ENCODE peak calls at places on chromosome 4, in six cellular contexts. G is tibial artery, S is psoas muscle, T is colonic mucosa, H is hepatocyte, J is fibroblast of mammary gland. Y is an unnamed sample.

GRCh38 chr4:61527886-61528285 is 327.8 kb downstream of the ADGRL3 start:
- DNase-seq in T (no peak), S (no peak), H (no peak), G (no peak), J (no peak), Y (no peak)

GRCh38 chr4:148589182-148589581 is 147.0 kb upstream of the NR3C2 start:
- DNase-seq in S (no peak), T (no peak), G (no peak), H (no peak), J (no peak), Y (no peak)

GRCh38 chr4:17597517-17597916 is 16.9 kb upstream of the MED28 start:
- DNase-seq in H (peak), S (no peak), J (peak), T (peak), G (no peak), Y (peak)

GRCh38 chr4:76803522-76803921 is 94.4 kb downstream of the SOWAHB start:
- DNase-seq in T (no peak), H (peak), G (no peak), S (no peak), J (peak), Y (no peak)

GRCh38 chr4:73064536-73064935 is 5.0 kb downstream of the COX18 start:
- DNase-seq in J (no peak), S (no peak), H (no peak), T (no peak), G (no peak), Y (no peak)

GRCh38 chr4:138217567-138217966 is 24.6 kb downstream of the SLC7A11 start:
- DNase-seq in S (no peak), T (no peak), G (no peak), H (no peak), J (no peak), Y (no peak)

GRCh38 chr4:80841587-80842281 is 188.8 kb upstream of the BMP3 start:
- DNase-seq in T (no peak), S (no peak), J (no peak), G (no peak), H (no peak), Y (no peak)

GRCh38 chr4:67714248-67714583 is 13.3 kb upstream of the UBA6 start:
- DNase-seq in H (peak), S (no peak), G (no peak), J (no peak), T (no peak), Y (no peak)

GRCh38 chr4:117327491-117327890 is 242.1 kb upstream of the TRAM1L1 start:
- DNase-seq in S (no peak), G (no peak), H (no peak), J (no peak), T (no peak), Y (no peak)

GRCh38 chr4:155632314-155632713 is 34.3 kb upstream of the GUCY1A1 start:
- DNase-seq in G (no peak), H (no peak), S (no peak), T (no peak), J (no peak), Y (no peak)

GRCh38 chr4:119209077-119209476 is 3.4 kb upstream of the USP53 start:
- DNase-seq in G (no peak), S (no peak), J (peak), H (peak), T (no peak), Y (peak)

GRCh38 chr4:188430384-188430783 is 291.1 kb downstream of the TRIML1 start:
- DNase-seq in T (no peak), J (no peak), S (no peak), H (no peak), G (no peak), Y (no peak)

GRCh38 chr4:20313237-20314030 is 61.7 kb downstream of the SLIT2 start:
- DNase-seq in J (no peak), H (peak), T (peak), G (no peak), S (no peak), Y (peak)

GRCh38 chr4:94253036-94253435 is 45.4 kb downstream of the SMARCAD1 start:
- DNase-seq in G (no peak), T (no peak), H (no peak), J (peak), S (no peak), Y (peak)

GRCh38 chr4:40492747-40493146 is 136.9 kb downstream of the RBM47 start:
- DNase-seq in J (no peak), S (no peak), H (no peak), G (no peak), T (peak), Y (no peak)

GRCh38 chr4:55730143-55730931 is 89.3 kb upstream of the EXOC1L start:
- DNase-seq in J (no peak), S (no peak), G (no peak), H (no peak), T (no peak), Y (no peak)

GRCh38 chr4:76962406-76963135 is 13.0 kb downstream of the SEPTIN11 start:
- DNase-seq in J (no peak), S (no peak), T (no peak), G (no peak), H (no peak), Y (no peak)

GRCh38 chr4:106303548-106303947 is 12.5 kb downstream of the TBCK start:
- DNase-seq in J (no peak), S (no peak), T (no peak), H (no peak), G (no peak), Y (no peak)

GRCh38 chr4:108360857-108361820 is 192.4 kb upstream of the LEF1 start:
- DNase-seq in J (peak), T (no peak), S (no peak), H (peak), G (no peak), Y (no peak)

GRCh38 chr4:106486533-106486932 is 118.0 kb upstream of the GIMD1 start:
- DNase-seq in S (no peak), J (no peak), G (no peak), T (no peak), H (no peak), Y (no peak)

GRCh38 chr4:168797176-168797575 is 212.9 kb downstream of the CBR4 start:
- DNase-seq in H (no peak), T (no peak), G (no peak), S (no peak), J (peak), Y (peak)

GRCh38 chr4:26256016-26256415 is 64.8 kb upstream of the RBPJ start:
- DNase-seq in H (no peak), G (no peak), T (no peak), S (no peak), J (peak), Y (no peak)

GRCh38 chr4:113604955-113605354 is 156.6 kb downstream of the CAMK2D start:
- DNase-seq in G (no peak), T (no peak), J (peak), H (no peak), S (no peak), Y (no peak)

GRCh38 chr4:185600801-185601200 is 65.5 kb upstream of the PDLIM3 start:
- DNase-seq in S (no peak), T (no peak), G (no peak), J (no peak), H (no peak), Y (no peak)

GRCh38 chr4:186297013-186297645 is 31.1 kb downstream of the F11 start:
- DNase-seq in T (no peak), S (no peak), H (peak), G (no peak), J (peak), Y (peak)

GRCh38 chr4:78242071-78242470 is 184.9 kb downstream of the FRAS1 start:
- DNase-seq in G (no peak), H (no peak), J (peak), T (no peak), S (no peak), Y (no peak)

GRCh38 chr4:185567828-185568442 is 32.6 kb upstream of the PDLIM3 start:
- DNase-seq in T (peak), H (no peak), G (peak), S (peak), J (peak), Y (no peak)

GRCh38 chr4:175614880-175615279 is 197.2 kb downstream of the GPM6A start:
- DNase-seq in H (no peak), S (no peak), J (no peak), G (no peak), T (no peak), Y (no peak)

GRCh38 chr4:2255501-2256155 is 6.3 kb downstream of the MXD4 start:
- DNase-seq in H (peak), G (peak), S (peak), T (peak), J (peak), Y (no peak)
- TF ChIP-seq CTCF in H (no peak), G (no peak), S (no peak), T (no peak), J (no peak), Y (no peak)

GRCh38 chr4:5954056-5954760 is 61.3 kb upstream of the CRMP1 start:
- DNase-seq in S (no peak), J (no peak), T (no peak), H (no peak), G (no peak), Y (no peak)

GRCh38 chr4:5955201-5955821 is 62.4 kb upstream of the CRMP1 start:
- DNase-seq in S (no peak), J (no peak), T (no peak), H (no peak), G (no peak), Y (no peak)

GRCh38 chr4:5957091-5957490 is 61.1 kb downstream of the C4orf50 start:
- DNase-seq in H (no peak), G (no peak), J (no peak), T (no peak), S (no peak), Y (no peak)

GRCh38 chr4:5956285-5957021 is 61.8 kb downstream of the C4orf50 start:
- DNase-seq in G (no peak), J (no peak), S (peak), T (no peak), H (peak), Y (no peak)

GRCh38 chr4:5955856-5956255 is 62.4 kb downstream of the C4orf50 start:
- DNase-seq in S (no peak), T (no peak), G (no peak), H (no peak), J (no peak), Y (no peak)
- H3K4me3 ChIP-seq in S (no peak), T (no peak), G (no peak), H (no peak), J (no peak), Y (no peak)

GRCh38 chr4:86594559-86595425 is 677 bp downstream of the PTPN13 start:
- DNase-seq in J (peak), S (peak), G (peak), H (peak), T (peak), Y (peak)
- TF ChIP-seq CTCF in J (peak), S (no peak), G (no peak), H (peak), T (no peak), Y (no peak)

DNA sequence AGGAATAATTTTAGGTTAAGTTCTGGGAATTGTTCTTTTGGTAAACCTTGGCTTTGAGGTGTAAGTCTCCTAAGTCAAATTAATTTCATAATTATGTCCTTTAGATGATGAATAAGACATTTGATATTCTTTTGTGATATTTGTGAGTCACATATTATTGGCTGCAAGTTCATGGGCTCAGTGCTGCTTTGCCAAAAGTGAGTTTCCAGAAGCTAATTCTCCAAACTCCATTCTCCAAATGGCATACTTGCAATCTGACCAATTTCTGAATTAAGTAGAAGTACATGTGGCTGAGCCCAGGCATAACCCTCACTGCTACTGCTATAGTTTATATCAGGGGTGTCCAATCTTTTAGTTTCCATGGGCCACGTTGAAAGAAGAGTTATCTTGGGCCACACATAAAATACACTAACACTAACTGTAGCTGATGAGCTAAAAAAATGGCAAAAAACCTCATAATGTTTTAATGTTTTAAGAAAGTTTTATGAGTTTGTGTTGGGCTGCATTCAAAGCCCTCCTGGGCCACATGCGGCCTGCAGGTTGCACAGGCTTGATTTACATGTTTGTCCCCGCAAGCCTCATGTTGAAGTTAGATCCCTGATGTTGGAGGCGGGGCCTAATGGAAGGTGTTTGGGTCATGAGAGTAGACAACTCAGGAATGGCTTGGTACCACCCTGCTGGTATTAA is 196.1 kb downstream of the ZNF330 start:
- DNase-seq in J (peak), S (no peak), T (no peak), G (no peak), H (no peak), Y (no peak)
- H3K4me3 ChIP-seq in J (no peak), S (no peak), T (no peak), G (no peak), H (no peak), Y (no peak)

DNA sequence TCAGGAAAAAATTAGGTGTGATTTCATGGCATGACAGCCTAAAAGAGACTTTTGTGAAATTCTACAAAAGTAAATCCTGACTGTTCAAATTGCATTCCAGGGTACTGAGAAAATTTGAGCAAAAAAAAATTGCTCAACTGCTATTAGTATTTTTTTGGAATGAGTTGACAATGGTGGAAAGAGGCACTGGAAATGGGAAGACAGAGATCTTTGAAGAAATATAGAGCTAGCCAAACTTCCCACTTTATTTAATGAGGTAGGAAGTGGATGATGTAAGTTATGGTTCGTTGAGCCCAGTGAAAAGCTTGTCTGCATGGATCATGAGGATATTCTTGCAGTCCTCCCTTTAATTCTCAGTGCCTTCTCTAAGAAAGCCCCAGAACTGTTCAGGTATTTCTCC is 183.8 kb downstream of the PTTG2 start:
- DNase-seq in H (no peak), G (no peak), J (no peak), S (no peak), T (no peak), Y (no peak)
- TF ChIP-seq CTCF in H (no peak), G (no peak), J (no peak), S (no peak), T (no peak), Y (no peak)

DNA sequence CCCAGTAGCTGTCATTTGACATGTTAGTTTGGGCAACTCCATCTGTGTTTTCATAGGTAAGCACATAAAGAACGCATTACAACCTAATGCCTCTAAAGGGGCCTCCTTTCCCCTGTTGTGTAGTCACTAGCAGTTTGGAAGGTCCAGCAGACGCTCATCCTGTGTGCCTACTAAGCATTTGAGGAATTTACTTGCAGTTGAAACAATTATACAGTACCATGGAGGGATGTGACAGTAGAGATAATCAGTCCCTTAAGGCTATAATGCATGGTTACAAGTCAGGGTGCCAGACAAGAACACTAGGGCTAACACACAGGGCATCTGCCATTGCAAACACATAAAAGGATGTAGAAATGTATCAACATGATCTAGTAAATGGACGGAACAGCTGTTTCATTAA is 138.3 kb downstream of the PCDH10 start:
- DNase-seq in J (no peak), T (no peak), H (no peak), G (no peak), S (no peak), Y (no peak)
- H3K4me3 ChIP-seq in J (no peak), T (no peak), H (no peak), G (no peak), S (no peak), Y (no peak)

GRCh38 chr4:136918772-136919171 is 613.5 kb downstream of the PCDH18 start:
- DNase-seq in T (no peak), S (no peak), J (no peak), H (no peak), G (no peak), Y (no peak)
- TF ChIP-seq CTCF in T (no peak), S (no peak), J (no peak), H (no peak), G (no peak), Y (no peak)